ENCODE peak calls at places on chromosome 11, in six cellular contexts. R is left lung; B is NCI-H82; N is HFFc6; S is stimulated activated CD4-positive, alpha-beta T cell treated with anti-CD3 and anti-CD28 coated beads, Interleukin-4, amount 100 ng/mL, for 24 hours; K is nephron progenitor cell. U is an unnamed sample.
A peak's percentile ranks its signal among the peaks of the same experiment; 100 is the strongest.

GRCh38 chr11:32990481-32990880 is 25.2 kb upstream of the DEPDC7 start:
- DNase-seq in B (no peak), S (no peak), N (no peak), R (no peak), K (no peak), U (no peak)

GRCh38 chr11:10394229-10395100 is 60.6 kb upstream of the AMPD3 start:
- DNase-seq in S (no peak), R (no peak), K (no peak), N (peak; percentile 99), B (no peak), U (no peak)

GRCh38 chr11:33723238-33723881 is 12.9 kb downstream of the CD59 start:
- DNase-seq in K (no peak), R (no peak), N (peak; percentile 74), S (no peak), B (peak; percentile 28), U (no peak)

GRCh38 chr11:92284107-92284506 is 59.5 kb downstream of the FAT3 start:
- DNase-seq in R (no peak), S (no peak), K (no peak), N (no peak), B (no peak), U (no peak)

GRCh38 chr11:47186076-47186936 is at the start of gene PACSIN3:
- DNase-seq in S (peak; percentile 36), R (no peak), K (peak; percentile 75), N (no peak), B (peak; percentile 66), U (no peak)

GRCh38 chr11:76054330-76054729 is 152.0 kb downstream of the WNT11 start:
- DNase-seq in S (no peak), R (no peak), N (no peak), K (no peak), B (no peak), U (no peak)

GRCh38 chr11:33534575-33534974 is 166.1 kb downstream of the C11orf91 start:
- DNase-seq in R (no peak), N (peak; percentile 36), S (no peak), K (no peak), B (no peak), U (no peak)

GRCh38 chr11:1567721-1568100 is 4.4 kb downstream of the DUSP8 start:
- DNase-seq in B (no peak), N (no peak), K (no peak), R (no peak), S (no peak), U (no peak)

GRCh38 chr11:115843116-115843515 is 338.9 kb upstream of the CADM1 start:
- DNase-seq in S (no peak), K (no peak), B (no peak), R (no peak), N (no peak), U (no peak)

U was measured in stimulated activated naive CD8-positive, alpha-beta T cell treated with anti-CD3 and anti-CD28 coated beads, Interleukin-15, amount 100 ng/mL, for 72 hours.